ENCODE peak calls at places on chromosome 1, in nine cellular contexts. A is left ventricle myocardium inferior; P is thyroid gland; W is colonic mucosa; U is IMR-90; Q is CD8-positive, alpha-beta T cell; X is tibial artery; F is uterus; T is heart right ventricle. K is an unnamed sample. For H3K36me3, the result is how much of the 10 kb centered on the place peaks cover.

GRCh38 chr1:4585216-4585615 is 69.2 kb upstream of the AJAP1 start:
- DNase-seq in A (no peak), P (no peak), W (no peak), U (no peak), Q (no peak), X (peak), F (no peak), T (peak), K (no peak)

GRCh38 chr1:165456114-165456513 is 11.2 kb upstream of the RXRG start:
- DNase-seq in A (no peak), P (no peak), W (no peak), U (no peak), Q (no peak), X (no peak), F (no peak), T (no peak), K (no peak)

GRCh38 chr1:93705897-93706500 is 24.4 kb upstream of the BCAR3 start:
- DNase-seq in A (no peak), P (no peak), W (no peak), U (peak), Q (no peak), X (no peak), F (no peak), T (no peak), K (no peak)

GRCh38 chr1:40532062-40532389 is 589 bp downstream of the ZNF684 start:
- DNase-seq in A (no peak), P (no peak), W (no peak), U (no peak), Q (peak), X (no peak), F (no peak), T (no peak), K (no peak)

GRCh38 chr1:23394664-23395063 is 25.0 kb upstream of the ZNF436 start:
- DNase-seq in A (peak), P (peak), W (peak), U (peak), Q (no peak), X (peak), F (peak), T (peak), K (peak)

GRCh38 chr1:181483561-181484291 is 409 bp downstream of the CACNA1E start:
- DNase-seq in A (no peak), P (no peak), W (no peak), U (no peak), Q (no peak), X (no peak), F (no peak), T (no peak), K (no peak)

GRCh38 chr1:216178266-216178665 is 245.0 kb downstream of the USH2A start:
- DNase-seq in A (no peak), P (no peak), W (no peak), U (peak), Q (no peak), X (no peak), F (no peak), T (no peak), K (no peak)

GRCh38 chr1:225879521-225880209 is 2.5 kb downstream of the TMEM63A start:
- DNase-seq in A (no peak), P (no peak), W (peak), U (no peak), Q (no peak), X (no peak), F (no peak), T (no peak), K (no peak)

GRCh38 chr1:167899253-167899681 is 14.7 kb downstream of the ADCY10 start:
- DNase-seq in A (peak), P (peak), W (no peak), U (peak), Q (no peak), X (peak), F (peak), T (peak), K (no peak)

DNA sequence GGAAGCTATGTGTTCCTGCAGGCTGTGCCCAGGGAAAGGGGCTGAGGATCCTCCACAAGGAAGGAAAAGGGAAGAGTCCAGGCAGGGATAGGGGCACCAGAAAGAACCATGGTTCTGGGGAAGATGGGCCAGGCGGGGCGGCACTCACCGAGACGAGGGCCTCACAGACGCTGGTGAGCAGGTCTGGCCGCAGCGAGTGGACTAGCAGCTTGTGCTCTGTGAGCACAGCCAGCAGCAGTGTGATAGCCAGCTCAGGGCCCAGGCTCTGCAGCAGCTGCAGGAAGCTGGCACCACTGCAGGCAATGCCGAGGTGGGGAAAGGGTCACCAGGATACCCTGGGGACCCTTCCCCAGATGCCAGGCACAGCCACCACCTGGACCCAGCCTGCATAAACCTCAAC is 5.8 kb downstream of the DENND4B start:
- DNase-seq in A (no peak), P (no peak), W (no peak), U (no peak), Q (no peak), X (no peak), F (no peak), T (peak), K (no peak)
- H3K36me3 ChIP-seq in A (half or more), P (under half), W (under half), U (half or more), Q (half or more), X (under half), F (under half), T (under half), K (under half)

GRCh38 chr1:22236151-22236550 is 93.3 kb upstream of the WNT4 start:
- DNase-seq in A (no peak), P (no peak), W (no peak), U (no peak), Q (no peak), X (no peak), F (no peak), T (no peak), K (no peak)

GRCh38 chr1:22237433-22238093 is 94.7 kb upstream of the WNT4 start:
- DNase-seq in A (no peak), P (peak), W (no peak), U (no peak), Q (no peak), X (no peak), F (no peak), T (no peak), K (no peak)

GRCh38 chr1:22236900-22237299 is 94.0 kb upstream of the WNT4 start:
- DNase-seq in A (no peak), P (no peak), W (no peak), U (no peak), Q (no peak), X (no peak), F (no peak), T (no peak), K (no peak)

GRCh38 chr1:22239378-22239777 is 96.5 kb upstream of the WNT4 start:
- DNase-seq in A (no peak), P (peak), W (peak), U (no peak), Q (no peak), X (no peak), F (no peak), T (no peak), K (no peak)

GRCh38 chr1:22238356-22239224 is 95.7 kb upstream of the WNT4 start:
- DNase-seq in A (no peak), P (no peak), W (peak), U (no peak), Q (no peak), X (no peak), F (no peak), T (no peak), K (no peak)
- H3K27ac ChIP-seq in A (no peak), P (no peak), W (no peak), U (no peak), Q (no peak), X (no peak), F (no peak), T (no peak), K (no peak)

DNA sequence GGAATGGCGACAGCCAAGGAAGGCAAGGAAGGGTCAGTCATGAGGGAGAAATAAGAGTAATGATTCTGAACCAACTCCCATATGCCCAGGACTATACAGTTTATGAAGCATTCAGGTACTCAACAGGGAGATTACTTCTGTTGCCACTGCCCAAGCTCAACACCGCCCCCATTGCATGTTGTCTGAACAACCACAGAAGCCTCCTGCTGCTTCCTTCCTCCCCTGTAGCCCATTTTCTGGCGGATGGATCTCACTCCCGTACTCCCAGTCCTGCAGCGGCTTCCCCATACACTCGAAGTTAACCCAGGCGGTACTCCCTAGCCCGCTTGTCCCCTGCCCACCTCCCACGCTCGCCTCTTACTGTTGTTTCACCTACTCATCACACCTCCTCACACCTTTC is 103.0 kb downstream of the BEND5 start:
- DNase-seq in A (no peak), P (peak), W (no peak), U (no peak), Q (no peak), X (no peak), F (no peak), T (no peak), K (no peak)
- TF ChIP-seq CTCF in A (peak), P (peak), W (no peak), U (no peak), Q (no peak), X (no peak), F (no peak), T (no peak), K (no peak)

GRCh38 chr1:15718199-15718601 is 17.9 kb upstream of the SLC25A34 start:
- DNase-seq in A (no peak), P (no peak), W (no peak), U (no peak), Q (no peak), X (no peak), F (no peak), T (no peak), K (no peak)

GRCh38 chr1:15722411-15722810 is 13.6 kb upstream of the SLC25A34 start:
- DNase-seq in A (no peak), P (no peak), W (no peak), U (no peak), Q (no peak), X (no peak), F (no peak), T (no peak), K (no peak)

GRCh38 chr1:15719721-15720120 is 16.3 kb upstream of the SLC25A34 start:
- DNase-seq in A (no peak), P (no peak), W (no peak), U (no peak), Q (no peak), X (no peak), F (no peak), T (no peak), K (no peak)

GRCh38 chr1:15722836-15723542 is 13.1 kb upstream of the SLC25A34 start:
- DNase-seq in A (no peak), P (no peak), W (no peak), U (no peak), Q (no peak), X (no peak), F (no peak), T (no peak), K (peak)

GRCh38 chr1:15720861-15721260 is 15.2 kb upstream of the SLC25A34 start:
- DNase-seq in A (no peak), P (no peak), W (no peak), U (no peak), Q (no peak), X (no peak), F (no peak), T (no peak), K (no peak)
- H3K36me3 ChIP-seq in A (half or more), P (under half), W (under half), U (half or more), Q (under half), X (half or more), F (under half), T (under half), K (under half)

DNA sequence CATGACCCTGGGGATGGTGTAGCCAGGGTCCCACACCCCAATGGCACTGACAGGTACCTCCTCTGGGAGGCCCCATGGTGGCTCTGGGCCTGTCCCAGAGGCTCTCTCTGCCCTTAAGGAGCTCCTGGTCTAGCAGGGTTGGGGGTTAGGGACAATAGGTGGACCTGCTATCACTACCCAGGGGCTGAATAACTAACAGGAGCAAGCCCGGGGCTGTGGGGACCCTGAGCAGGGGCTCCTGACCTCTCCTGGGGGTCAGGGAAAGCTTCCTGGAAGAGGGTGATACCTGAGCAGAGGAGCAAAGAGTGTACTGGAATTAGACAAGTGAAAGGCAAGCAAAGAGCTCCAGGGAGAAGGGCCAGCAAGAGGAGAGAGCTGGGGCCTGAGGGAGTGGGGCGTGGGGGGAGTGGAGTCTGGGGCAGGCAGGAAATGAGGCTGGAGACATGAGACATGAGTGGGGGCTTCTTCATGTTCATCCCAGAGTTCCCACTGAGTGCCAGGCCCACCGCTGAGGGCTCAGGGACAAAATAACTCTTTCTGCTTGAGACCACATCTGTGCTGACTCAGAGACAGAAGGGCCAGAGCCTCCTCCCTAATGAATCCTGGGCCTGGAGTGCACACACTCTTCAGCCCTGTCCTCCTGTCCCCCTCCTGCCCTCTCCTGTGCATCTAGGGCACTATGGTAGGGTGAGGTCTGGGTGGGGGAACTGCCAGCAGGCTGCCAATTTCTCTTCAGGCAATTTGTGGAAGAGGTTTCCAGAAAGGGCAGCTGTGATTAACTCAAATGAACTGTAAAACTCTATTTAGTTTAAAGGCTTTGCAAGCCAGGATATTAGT is 517.7 kb downstream of the PTPRU start:
- DNase-seq in A (no peak), P (no peak), W (peak), U (no peak), Q (no peak), X (no peak), F (no peak), T (no peak), K (no peak)
- H3K27ac ChIP-seq in A (no peak), P (no peak), W (no peak), U (no peak), Q (no peak), X (no peak), F (no peak), T (no peak), K (no peak)

GRCh38 chr1:176799327-176799726 is 336.4 kb downstream of the PAPPA2 start:
- DNase-seq in A (no peak), P (no peak), W (no peak), U (no peak), Q (no peak), X (no peak), F (no peak), T (no peak), K (no peak)
- TF ChIP-seq CTCF in A (no peak), P (no peak), W (no peak), U (no peak), Q (no peak), X (no peak), F (no peak), T (no peak), K (no peak)

DNA sequence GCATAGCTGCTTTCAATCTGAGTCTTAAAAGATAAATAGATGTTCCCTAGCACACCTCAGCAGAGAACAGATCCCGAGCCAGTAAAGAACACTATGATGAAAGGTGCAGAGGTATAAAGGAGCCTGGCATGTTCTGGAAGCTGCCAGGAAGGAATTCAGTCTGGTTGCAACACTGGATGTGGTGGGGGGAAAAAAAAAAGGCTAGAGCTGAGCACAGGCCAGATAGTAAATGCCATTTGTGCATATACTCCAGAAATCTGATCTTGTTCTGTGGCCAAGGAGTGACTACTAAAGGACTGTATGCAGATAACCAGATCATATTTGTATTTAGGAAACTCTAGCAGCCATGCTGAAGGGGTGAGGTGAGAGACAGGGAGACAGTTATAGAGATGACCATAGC is 240.3 kb downstream of the VAV3 start:
- DNase-seq in A (no peak), P (no peak), W (no peak), U (no peak), Q (no peak), X (no peak), F (no peak), T (no peak), K (no peak)
- H3K36me3 ChIP-seq in A (under half), P (under half), W (under half), U (under half), Q (under half), X (under half), F (under half), T (under half), K (under half)

DNA sequence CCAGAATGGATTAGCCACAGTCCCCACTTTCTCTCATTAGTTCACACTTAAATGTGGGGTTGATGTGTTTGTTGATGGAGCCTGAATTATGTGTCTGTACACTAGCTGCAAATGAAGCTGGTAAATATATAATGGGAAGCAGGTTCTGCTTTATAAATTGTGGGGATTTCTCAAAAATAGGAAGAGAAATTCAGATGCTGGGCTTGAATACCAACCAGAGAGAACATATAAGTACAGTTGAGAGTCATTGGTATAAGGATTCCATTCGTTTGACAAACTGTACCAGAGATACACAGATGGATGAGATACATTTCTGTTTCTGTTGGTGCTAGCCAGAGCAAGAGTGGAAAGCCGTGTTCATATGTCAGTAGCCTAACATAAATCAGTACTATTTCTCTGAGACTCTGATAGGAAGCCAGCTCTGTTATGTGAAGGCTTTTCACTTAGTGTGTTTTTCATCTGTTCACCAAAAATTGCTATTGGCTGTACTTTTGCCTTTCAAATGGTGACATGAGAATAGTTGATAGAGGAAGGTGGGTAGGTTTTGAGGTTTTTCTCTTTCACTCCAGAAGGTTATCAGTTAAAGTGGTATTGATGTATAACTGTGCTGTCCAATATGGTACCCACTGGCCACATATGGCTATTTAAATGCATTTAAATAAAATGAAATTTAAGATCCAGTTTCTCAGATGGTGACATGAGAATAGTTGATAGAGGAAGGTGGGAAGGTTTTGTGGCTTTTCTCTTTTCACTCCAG is 15.6 kb downstream of the SMG7 start:
- DNase-seq in A (no peak), P (no peak), W (no peak), U (no peak), Q (no peak), X (no peak), F (no peak), T (no peak), K (no peak)
- H3K27ac ChIP-seq in A (no peak), P (no peak), W (no peak), U (no peak), Q (no peak), X (no peak), F (no peak), T (no peak), K (no peak)

K was measured in breast epithelium.